ENCODE peak calls at places on chromosomes 12 and 14, in seven cellular contexts. A is A549, G is hepatocyte, T is keratinocyte, H is PC-9, U is mammary epithelial cell, J is GM23338. D is an unnamed sample.
A peak's percentile ranks its signal among the peaks of the same experiment; 100 is the strongest.

GRCh38 chr12:89695100-89695499 is 13.5 kb downstream of the ATP2B1 start:
- DNase-seq in A (no peak), G (no peak), T (no peak), H (no peak), U (peak; percentile 67), J (no peak), D (peak; percentile 56)

GRCh38 chr14:76726551-76726961 is 34.7 kb upstream of the VASH1 start:
- DNase-seq in A (no peak), G (no peak), T (no peak), H (peak; percentile 28), U (no peak), J (peak; percentile 45), D (no peak)

GRCh38 chr12:117188961-117189724 is 1.1 kb downstream of the FBXO21 start:
- DNase-seq in A (no peak), G (peak; percentile 48), T (no peak), H (no peak), U (peak; percentile 24), J (peak; percentile 29), D (peak; percentile 80)

GRCh38 chr12:105107176-105107496 is 395 bp upstream of the WASHC4 start:
- DNase-seq in A (no peak), G (no peak), T (no peak), H (no peak), U (no peak), J (peak; percentile 68), D (peak; percentile 58)

GRCh38 chr12:45794422-45794821 is 64.9 kb downstream of the ARID2 start:
- DNase-seq in A (no peak), G (no peak), T (no peak), H (no peak), U (no peak), J (peak; percentile 59), D (no peak)

GRCh38 chr12:86772688-86773087 is 516.5 kb upstream of the MGAT4C start:
- DNase-seq in A (no peak), G (no peak), T (no peak), H (no peak), U (peak; percentile 50), J (no peak), D (no peak)

GRCh38 chr12:14773685-14774073 is 29.6 kb downstream of the WBP11 start:
- DNase-seq in A (peak; percentile 31), G (no peak), T (no peak), H (no peak), U (no peak), J (peak; percentile 49), D (no peak)

GRCh38 chr12:127660961-127661360 is 606.0 kb upstream of the TMEM132C start:
- DNase-seq in A (no peak), G (no peak), T (no peak), H (no peak), U (no peak), J (no peak), D (no peak)

GRCh38 chr12:75837700-75838099 is 193.9 kb downstream of the PHLDA1 start:
- DNase-seq in A (no peak), G (no peak), T (no peak), H (no peak), U (no peak), J (no peak), D (peak; percentile 72)

GRCh38 chr14:30450620-30451019 is 108.3 kb upstream of the G2E3 start:
- DNase-seq in A (no peak), G (no peak), T (no peak), H (no peak), U (peak; percentile 3), J (no peak), D (peak; percentile 11)

GRCh38 chr12:4118017-4118510 is 155.5 kb upstream of the CCND2 start:
- DNase-seq in A (no peak), G (peak; percentile 21), T (no peak), H (no peak), U (peak; percentile 45), J (no peak), D (peak; percentile 62)

GRCh38 chr12:2690348-2691000 is 104.3 kb upstream of the FKBP4 start:
- DNase-seq in A (no peak), G (no peak), T (no peak), H (no peak), U (no peak), J (no peak), D (no peak)

GRCh38 chr12:53997324-53998173 is 2.4 kb upstream of the HOXC9 start:
- DNase-seq in A (no peak), G (no peak), T (no peak), H (no peak), U (no peak), J (no peak), D (no peak)

GRCh38 chr14:95174184-95174804 is 17.0 kb upstream of the DICER1 start:
- DNase-seq in A (no peak), G (no peak), T (no peak), H (no peak), U (no peak), J (no peak), D (peak; percentile 33)

GRCh38 chr14:84421611-84422010 is 1108.3 kb upstream of the FLRT2 start:
- DNase-seq in A (no peak), G (no peak), T (no peak), H (peak; percentile 70), U (peak; percentile 6), J (no peak), D (no peak)

GRCh38 chr12:19967486-19967885 is 400.9 kb upstream of the PDE3A start:
- DNase-seq in A (peak; percentile 49), G (peak; percentile 75), T (no peak), H (no peak), U (peak; percentile 51), J (no peak), D (peak; percentile 82)

GRCh38 chr12:93098077-93098476 is 169.0 kb upstream of the EEA1 start:
- DNase-seq in A (no peak), G (peak; percentile 58), T (peak; percentile 33), H (no peak), U (no peak), J (peak; percentile 92), D (peak; percentile 53)

GRCh38 chr12:2776129-2776806 is 18.5 kb upstream of the FKBP4 start:
- DNase-seq in A (no peak), G (no peak), T (no peak), H (no peak), U (no peak), J (no peak), D (no peak)

GRCh38 chr12:84542289-84542688 is 370.3 kb downstream of the SLC6A15 start:
- DNase-seq in A (no peak), G (no peak), T (no peak), H (no peak), U (no peak), J (no peak), D (no peak)

GRCh38 chr14:61562321-61563161 is 132.8 kb upstream of the HIF1A start:
- DNase-seq in A (peak; percentile 95), G (peak; percentile 77), T (peak; percentile 99), H (peak; percentile 100), U (peak; percentile 100), J (no peak), D (peak; percentile 99)

GRCh38 chr12:111715242-111715641 is 29.4 kb downstream of the ACAD10 start:
- DNase-seq in A (no peak), G (no peak), T (no peak), H (peak; percentile 36), U (no peak), J (no peak), D (peak; percentile 6)

GRCh38 chr12:29164477-29165163 is 15.5 kb downstream of the FAR2 start:
- DNase-seq in A (no peak), G (peak; percentile 46), T (peak; percentile 1), H (peak; percentile 71), U (peak; percentile 47), J (no peak), D (peak; percentile 85)

GRCh38 chr12:75011120-75011519 is 198.5 kb downstream of the KCNC2 start:
- DNase-seq in A (no peak), G (no peak), T (no peak), H (no peak), U (peak; percentile 41), J (no peak), D (peak; percentile 6)

GRCh38 chr12:106045251-106045674 is 93.5 kb downstream of the NUAK1 start:
- DNase-seq in A (no peak), G (no peak), T (no peak), H (no peak), U (no peak), J (no peak), D (peak; percentile 55)

GRCh38 chr14:50932592-50933500 is 11.4 kb downstream of the PYGL start:
- DNase-seq in A (no peak), G (no peak), T (no peak), H (peak; percentile 51), U (no peak), J (no peak), D (peak; percentile 49)
- H3K27ac ChIP-seq in A (no peak overlapping the region), G (no peak overlapping the region), T (no peak overlapping the region), H (peak overlapping the region; percentile 15), U (no peak overlapping the region), J (no peak overlapping the region), D (no peak overlapping the region)

GRCh38 chr14:106657460-106657859 is 1131.1 kb downstream of the TMEM121 start:
- DNase-seq in A (no peak), G (no peak), T (no peak), H (no peak), U (no peak), J (no peak), D (no peak)
- H3K4me2 ChIP-seq in A (no peak overlapping the region), G (no peak overlapping the region), T (no peak overlapping the region), H (no peak overlapping the region), U (no peak overlapping the region), J (no peak overlapping the region), D (no peak overlapping the region)

GRCh38 chr14:103027451-103027850 is 29.9 kb downstream of the CDC42BPB start:
- DNase-seq in A (no peak), G (no peak), T (no peak), H (no peak), U (no peak), J (no peak), D (no peak)

GRCh38 chr14:103021817-103022668 is 35.3 kb downstream of the CDC42BPB start:
- DNase-seq in A (no peak), G (no peak), T (no peak), H (no peak), U (no peak), J (no peak), D (peak; percentile 31)

GRCh38 chr14:103026988-103027387 is 30.4 kb downstream of the CDC42BPB start:
- DNase-seq in A (no peak), G (no peak), T (no peak), H (peak; percentile 78), U (no peak), J (no peak), D (no peak)

GRCh38 chr14:103022669-103023044 is 34.7 kb downstream of the CDC42BPB start:
- DNase-seq in A (no peak), G (no peak), T (no peak), H (no peak), U (no peak), J (no peak), D (no peak)

DNA sequence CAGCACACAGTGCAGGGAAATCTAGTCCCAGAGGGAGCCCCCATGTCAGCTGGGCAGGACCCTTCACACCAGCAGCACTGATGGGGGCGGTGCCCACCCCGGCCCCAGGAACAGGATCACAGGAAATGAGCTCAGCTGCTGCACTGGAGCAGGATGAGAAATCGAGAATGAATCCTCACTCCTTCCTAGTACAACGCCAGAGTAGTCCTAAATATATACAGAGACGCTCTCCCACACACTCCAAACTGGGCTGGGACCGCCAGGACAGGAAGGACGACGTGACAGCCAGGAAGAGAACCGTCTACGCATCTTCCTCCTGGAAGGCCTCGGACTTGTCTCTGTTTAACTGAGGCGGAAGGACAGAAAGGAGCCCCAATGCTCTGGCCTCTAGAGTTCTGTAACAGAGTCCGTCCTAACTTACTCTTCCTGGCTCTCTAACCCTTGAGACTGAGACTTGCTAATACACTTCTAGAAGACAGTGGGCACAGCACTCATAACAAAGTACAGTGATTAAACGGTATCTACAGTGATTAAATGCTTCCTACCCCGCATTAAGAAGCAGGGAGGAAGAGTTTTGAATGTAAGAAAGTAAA is 33.4 kb downstream of the CDC42BPB start:
- DNase-seq in A (no peak), G (no peak), T (no peak), H (no peak), U (no peak), J (no peak), D (peak; percentile 57)
- H3K27ac ChIP-seq in A (no peak overlapping the region), G (peak overlapping the region; percentile 51), T (no peak overlapping the region), H (peak overlapping the region; percentile 89), U (no peak overlapping the region), J (no peak overlapping the region), D (peak overlapping the region; percentile 58)

GRCh38 chr12:96208346-96208745 is 14.2 kb downstream of the ELK3 start:
- DNase-seq in A (no peak), G (no peak), T (no peak), H (peak; percentile 72), U (peak; percentile 74), J (no peak), D (peak; percentile 89)
- H3K4me2 ChIP-seq in A (no peak overlapping the region), G (no peak overlapping the region), T (no peak overlapping the region), H (peak overlapping the region; percentile 2), U (peak overlapping the region; percentile 0), J (no peak overlapping the region), D (no peak overlapping the region)

D was measured in fibroblast of lung.